ENCODE peak calls at places on chromosomes 5 and 9, in four cellular contexts. One of them, this sample, is unnamed.

GRCh38 chr5:105899726-105900125 is 1771.0 kb downstream of the EFNA5 start:
- DNase-seq in cardiac fibroblast: no peak
- DNase-seq in CD8-positive, alpha-beta memory T cell: no peak
- DNase-seq in dorsolateral prefrontal cortex: no peak
- DNase-seq in this sample: no peak

GRCh38 chr5:81909677-81910076 is 62.1 kb upstream of the ATG10 start:
- DNase-seq in cardiac fibroblast: no peak
- DNase-seq in CD8-positive, alpha-beta memory T cell: no peak
- DNase-seq in dorsolateral prefrontal cortex: no peak
- DNase-seq in this sample: no peak

GRCh38 chr5:135239461-135240282 is 159.4 kb downstream of the MACROH2A1 start:
- DNase-seq in cardiac fibroblast: peak; percentile 41
- DNase-seq in CD8-positive, alpha-beta memory T cell: no peak
- DNase-seq in dorsolateral prefrontal cortex: no peak
- DNase-seq in this sample: no peak

GRCh38 chr9:86796671-86797070 is 150.6 kb downstream of the GAS1 start:
- DNase-seq in cardiac fibroblast: no peak
- DNase-seq in CD8-positive, alpha-beta memory T cell: no peak
- DNase-seq in dorsolateral prefrontal cortex: no peak
- DNase-seq in this sample: no peak

GRCh38 chr9:133334161-133334560 is 1.8 kb downstream of the SURF6 start:
- DNase-seq in cardiac fibroblast: no peak
- DNase-seq in CD8-positive, alpha-beta memory T cell: peak; percentile 39
- DNase-seq in dorsolateral prefrontal cortex: no peak
- DNase-seq in this sample: no peak

GRCh38 chr9:123058834-123059233 is 25.4 kb downstream of the GPR21 start:
- DNase-seq in cardiac fibroblast: peak; percentile 84
- DNase-seq in CD8-positive, alpha-beta memory T cell: no peak
- DNase-seq in dorsolateral prefrontal cortex: no peak
- DNase-seq in this sample: peak; percentile 15

GRCh38 chr9:112086627-112087026 is 88.5 kb downstream of the SUSD1 start:
- DNase-seq in cardiac fibroblast: peak; percentile 55
- DNase-seq in CD8-positive, alpha-beta memory T cell: no peak
- DNase-seq in dorsolateral prefrontal cortex: no peak
- DNase-seq in this sample: peak; percentile 54

GRCh38 chr5:133387091-133387490 is 225.2 kb downstream of the FSTL4 start:
- DNase-seq in cardiac fibroblast: no peak
- DNase-seq in CD8-positive, alpha-beta memory T cell: no peak
- DNase-seq in dorsolateral prefrontal cortex: no peak
- DNase-seq in this sample: no peak

GRCh38 chr5:54401515-54401914 is 54.0 kb upstream of the HSPB3 start:
- DNase-seq in cardiac fibroblast: no peak
- DNase-seq in CD8-positive, alpha-beta memory T cell: no peak
- DNase-seq in dorsolateral prefrontal cortex: no peak
- DNase-seq in this sample: no peak

GRCh38 chr9:34636791-34637355 is 714 bp downstream of the SIGMAR1 start:
- DNase-seq in cardiac fibroblast: no peak
- DNase-seq in CD8-positive, alpha-beta memory T cell: no peak
- DNase-seq in dorsolateral prefrontal cortex: no peak
- DNase-seq in this sample: no peak

GRCh38 chr9:70609542-70610286 is 195.3 kb upstream of the KLF9 start:
- DNase-seq in cardiac fibroblast: peak; percentile 91
- DNase-seq in CD8-positive, alpha-beta memory T cell: no peak
- DNase-seq in dorsolateral prefrontal cortex: no peak
- DNase-seq in this sample: peak; percentile 58

GRCh38 chr5:87399720-87400119 is 13.0 kb downstream of the CCNH start:
- DNase-seq in cardiac fibroblast: no peak
- DNase-seq in CD8-positive, alpha-beta memory T cell: no peak
- DNase-seq in dorsolateral prefrontal cortex: no peak
- DNase-seq in this sample: no peak

GRCh38 chr5:41748631-41749030 is 121.6 kb downstream of the OXCT1 start:
- DNase-seq in cardiac fibroblast: peak; percentile 31
- DNase-seq in CD8-positive, alpha-beta memory T cell: no peak
- DNase-seq in dorsolateral prefrontal cortex: no peak
- DNase-seq in this sample: peak; percentile 67

GRCh38 chr9:101235105-101235866 is 149.5 kb downstream of the BAAT start:
- DNase-seq in cardiac fibroblast: peak; percentile 10
- DNase-seq in CD8-positive, alpha-beta memory T cell: no peak
- DNase-seq in dorsolateral prefrontal cortex: no peak
- DNase-seq in this sample: peak; percentile 52

GRCh38 chr5:59660737-59661136 is 232.8 kb downstream of the PDE4D start:
- DNase-seq in cardiac fibroblast: peak; percentile 53
- DNase-seq in CD8-positive, alpha-beta memory T cell: no peak
- DNase-seq in dorsolateral prefrontal cortex: no peak
- DNase-seq in this sample: peak; percentile 27

GRCh38 chr5:129377504-129377903 is 82.6 kb upstream of the ADAMTS19 start:
- DNase-seq in cardiac fibroblast: no peak
- DNase-seq in CD8-positive, alpha-beta memory T cell: no peak
- DNase-seq in dorsolateral prefrontal cortex: no peak
- DNase-seq in this sample: peak; percentile 28

GRCh38 chr5:149445739-149446369 is 66.8 kb upstream of the IL17B start:
- DNase-seq in cardiac fibroblast: peak; percentile 98
- DNase-seq in CD8-positive, alpha-beta memory T cell: no peak
- DNase-seq in dorsolateral prefrontal cortex: no peak
- DNase-seq in this sample: peak; percentile 45

GRCh38 chr5:317086-317811 is 4.3 kb upstream of the AHRR start:
- DNase-seq in cardiac fibroblast: peak; percentile 79
- DNase-seq in CD8-positive, alpha-beta memory T cell: peak; percentile 61
- DNase-seq in dorsolateral prefrontal cortex: no peak
- DNase-seq in this sample: peak; percentile 31

GRCh38 chr9:81379655-81380054 is 309.7 kb downstream of the TLE1 start:
- DNase-seq in cardiac fibroblast: no peak
- DNase-seq in CD8-positive, alpha-beta memory T cell: no peak
- DNase-seq in dorsolateral prefrontal cortex: no peak
- DNase-seq in this sample: no peak

GRCh38 chr5:84403773-84404172 is 19.1 kb upstream of the EDIL3 start:
- DNase-seq in cardiac fibroblast: peak; percentile 61
- DNase-seq in CD8-positive, alpha-beta memory T cell: no peak
- DNase-seq in dorsolateral prefrontal cortex: no peak
- DNase-seq in this sample: peak; percentile 97

GRCh38 chr5:136424835-136425694 is 59.7 kb upstream of the TRPC7 start:
- DNase-seq in cardiac fibroblast: peak; percentile 62
- DNase-seq in CD8-positive, alpha-beta memory T cell: peak; percentile 61
- DNase-seq in dorsolateral prefrontal cortex: peak; percentile 71
- DNase-seq in this sample: peak; percentile 55

GRCh38 chr5:156354571-156354970 is 27.6 kb downstream of the SGCD start:
- DNase-seq in cardiac fibroblast: no peak
- DNase-seq in CD8-positive, alpha-beta memory T cell: no peak
- DNase-seq in dorsolateral prefrontal cortex: no peak
- DNase-seq in this sample: no peak

GRCh38 chr5:80076131-80077101 is 41.3 kb downstream of the THBS4 start:
- DNase-seq in cardiac fibroblast: no peak
- DNase-seq in CD8-positive, alpha-beta memory T cell: no peak
- DNase-seq in dorsolateral prefrontal cortex: no peak
- DNase-seq in this sample: no peak

GRCh38 chr9:107138261-107138992 is 144.7 kb upstream of the RAD23B start:
- DNase-seq in cardiac fibroblast: peak; percentile 17
- DNase-seq in CD8-positive, alpha-beta memory T cell: no peak
- DNase-seq in dorsolateral prefrontal cortex: no peak
- DNase-seq in this sample: no peak

GRCh38 chr9:97623946-97624345 is 9.2 kb downstream of the TSTD2 start:
- DNase-seq in cardiac fibroblast: no peak
- DNase-seq in CD8-positive, alpha-beta memory T cell: no peak
- DNase-seq in dorsolateral prefrontal cortex: no peak
- DNase-seq in this sample: no peak

GRCh38 chr5:151585970-151586369 is 5.2 kb downstream of the FAT2 start:
- DNase-seq in cardiac fibroblast: no peak
- DNase-seq in CD8-positive, alpha-beta memory T cell: no peak
- DNase-seq in dorsolateral prefrontal cortex: no peak
- DNase-seq in this sample: peak; percentile 76

GRCh38 chr5:175897285-175897684 is 25.9 kb downstream of the CPLX2 start:
- DNase-seq in cardiac fibroblast: no peak
- DNase-seq in CD8-positive, alpha-beta memory T cell: no peak
- DNase-seq in dorsolateral prefrontal cortex: no peak
- DNase-seq in this sample: peak; percentile 17

GRCh38 chr5:159003045-159004030 is 96.4 kb downstream of the EBF1 start:
- DNase-seq in cardiac fibroblast: peak; percentile 37
- DNase-seq in CD8-positive, alpha-beta memory T cell: no peak
- DNase-seq in dorsolateral prefrontal cortex: no peak
- DNase-seq in this sample: peak; percentile 67

GRCh38 chr9:89555426-89556375 is 49.1 kb upstream of the GADD45G start:
- DNase-seq in cardiac fibroblast: no peak
- DNase-seq in CD8-positive, alpha-beta memory T cell: no peak
- DNase-seq in dorsolateral prefrontal cortex: no peak
- DNase-seq in this sample: no peak

This sample was measured in bronchial epithelial cell.